ENCODE peak calls at places on chromosomes 11 and 22, in five cellular contexts. One of them, this sample, is unnamed.
A peak's percentile ranks its signal among the peaks of the same experiment; 100 is the strongest.

GRCh38 chr22:41256898-41257260 is 16.1 kb upstream of the CHADL start:
- DNase-seq in fibroblast of pulmonary artery: peak; percentile 21
- DNase-seq in H9: no peak
- DNase-seq in caudate nucleus: no peak
- DNase-seq in HT-29: no peak
- DNase-seq in this sample: no peak

GRCh38 chr11:76238551-76238950 is 32.2 kb upstream of the WNT11 start:
- DNase-seq in fibroblast of pulmonary artery: no peak
- DNase-seq in H9: no peak
- DNase-seq in caudate nucleus: no peak
- DNase-seq in HT-29: no peak
- DNase-seq in this sample: no peak

GRCh38 chr22:24583221-24583971 is 9.5 kb downstream of the LRRC75B start:
- DNase-seq in fibroblast of pulmonary artery: peak; percentile 40
- DNase-seq in H9: no peak
- DNase-seq in caudate nucleus: no peak
- DNase-seq in HT-29: peak; percentile 49
- DNase-seq in this sample: no peak

GRCh38 chr11:27207025-27207650 is 155.9 kb downstream of the CCDC34 start:
- DNase-seq in fibroblast of pulmonary artery: no peak
- DNase-seq in H9: no peak
- DNase-seq in caudate nucleus: no peak
- DNase-seq in HT-29: no peak
- DNase-seq in this sample: no peak

GRCh38 chr11:108872781-108873291 is 208.0 kb downstream of the DDX10 start:
- DNase-seq in fibroblast of pulmonary artery: no peak
- DNase-seq in H9: no peak
- DNase-seq in caudate nucleus: no peak
- DNase-seq in HT-29: no peak
- DNase-seq in this sample: no peak

GRCh38 chr11:116186592-116186991 is 586.2 kb downstream of the BUD13 start:
- DNase-seq in fibroblast of pulmonary artery: no peak
- DNase-seq in H9: no peak
- DNase-seq in caudate nucleus: no peak
- DNase-seq in HT-29: no peak
- DNase-seq in this sample: no peak

GRCh38 chr11:61601512-61601911 is 20.6 kb upstream of the SYT7 start:
- DNase-seq in fibroblast of pulmonary artery: no peak
- DNase-seq in H9: no peak
- DNase-seq in caudate nucleus: no peak
- DNase-seq in HT-29: peak; percentile 59
- DNase-seq in this sample: peak; percentile 75

GRCh38 chr11:66112640-66113098 is 42.6 kb downstream of the PACS1 start:
- DNase-seq in fibroblast of pulmonary artery: peak; percentile 85
- DNase-seq in H9: no peak
- DNase-seq in caudate nucleus: no peak
- DNase-seq in HT-29: no peak
- DNase-seq in this sample: no peak

GRCh38 chr11:11976476-11977187 is 31.8 kb downstream of the DKK3 start:
- DNase-seq in fibroblast of pulmonary artery: no peak
- DNase-seq in H9: no peak
- DNase-seq in caudate nucleus: no peak
- DNase-seq in HT-29: peak; percentile 26
- DNase-seq in this sample: no peak

GRCh38 chr11:118002541-118003019 is 16.4 kb downstream of the IL10RA start:
- DNase-seq in fibroblast of pulmonary artery: peak; percentile 52
- DNase-seq in H9: no peak
- DNase-seq in caudate nucleus: no peak
- DNase-seq in HT-29: no peak
- DNase-seq in this sample: no peak

GRCh38 chr22:46010951-46011626 is 34.1 kb upstream of the WNT7B start:
- DNase-seq in fibroblast of pulmonary artery: no peak
- DNase-seq in H9: no peak
- DNase-seq in caudate nucleus: peak; percentile 90
- DNase-seq in HT-29: no peak
- DNase-seq in this sample: peak; percentile 69

GRCh38 chr11:2095542-2095941 is 43.6 kb downstream of the IGF2 start:
- DNase-seq in fibroblast of pulmonary artery: no peak
- DNase-seq in H9: no peak
- DNase-seq in caudate nucleus: no peak
- DNase-seq in HT-29: no peak
- DNase-seq in this sample: no peak

This sample was measured in NCI-H774.